ENCODE peak calls at places on chromosomes 16 and 17, in four cellular contexts. V is HepG2, U is GM12878, H is K562. X is an unnamed sample.

GRCh38 chr16:24993722-24994686 is 21.2 kb downstream of the ARHGAP17 start:
- DNase-seq in U (no peak), V (peak; percentile 99), H (peak; percentile 25), X (no peak)

GRCh38 chr17:63405741-63406261 is 40.3 kb downstream of the CYB561 start:
- DNase-seq in V (peak; percentile 67), H (peak; percentile 32), U (no peak), X (no peak)

GRCh38 chr16:89145406-89146161 is 26.0 kb upstream of the CDH15 start:
- DNase-seq in U (no peak), H (no peak), V (no peak), X (no peak)

GRCh38 chr17:29018788-29019474 is 13.1 kb upstream of the SEZ6 start:
- DNase-seq in V (no peak), H (no peak), U (no peak), X (no peak)

GRCh38 chr17:60623415-60623814 is 23.4 kb downstream of the PPM1D start:
- DNase-seq in H (no peak), U (no peak), V (no peak), X (no peak)

GRCh38 chr16:57732011-57732410 is 3.6 kb upstream of the KATNB1 start:
- DNase-seq in V (no peak), H (no peak), U (no peak), X (no peak)

GRCh38 chr16:685967-686366 is 1.8 kb upstream of the JMJD8 start:
- DNase-seq in U (no peak), V (peak; percentile 41), H (no peak), X (peak; percentile 70)

GRCh38 chr17:78789663-78790181 is 7.6 kb upstream of the CYTH1 start:
- DNase-seq in U (no peak), V (no peak), H (no peak), X (no peak)

GRCh38 chr16:3514621-3515020 is 13.8 kb downstream of the CLUAP1 start:
- DNase-seq in V (no peak), H (no peak), U (no peak), X (no peak)

DNA sequence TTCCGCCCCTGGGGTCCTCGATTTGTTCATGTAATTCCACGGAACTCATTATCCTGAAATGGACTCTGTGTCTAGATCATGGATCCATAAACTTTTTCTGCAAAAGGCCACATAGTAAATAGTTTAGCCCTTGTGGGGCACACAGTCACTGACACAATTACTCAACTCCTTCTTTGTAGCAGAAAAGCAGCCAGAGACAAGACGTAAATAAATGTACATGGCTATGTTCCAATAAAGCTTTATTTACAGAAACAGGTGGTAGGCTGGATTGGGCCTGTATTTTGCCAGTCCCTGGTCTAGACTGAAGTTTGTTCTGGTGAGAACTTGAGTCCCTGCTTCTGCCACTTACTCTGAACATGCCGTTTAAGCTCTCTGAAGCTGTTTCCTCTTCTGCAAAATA is 62.0 kb upstream of the FOXF1 start:
- DNase-seq in U (no peak), H (no peak), V (no peak), X (no peak)
- TF ChIP-seq CREM in U (no peak), H (no peak), V (no peak), X (no peak)

GRCh38 chr17:75881678-75882454 is 3.5 kb upstream of the TRIM47 start:
- DNase-seq in H (no peak), V (no peak), U (no peak), X (no peak)
- TF ChIP-seq USF2 in H (no peak), V (no peak), U (no peak), X (no peak)

DNA sequence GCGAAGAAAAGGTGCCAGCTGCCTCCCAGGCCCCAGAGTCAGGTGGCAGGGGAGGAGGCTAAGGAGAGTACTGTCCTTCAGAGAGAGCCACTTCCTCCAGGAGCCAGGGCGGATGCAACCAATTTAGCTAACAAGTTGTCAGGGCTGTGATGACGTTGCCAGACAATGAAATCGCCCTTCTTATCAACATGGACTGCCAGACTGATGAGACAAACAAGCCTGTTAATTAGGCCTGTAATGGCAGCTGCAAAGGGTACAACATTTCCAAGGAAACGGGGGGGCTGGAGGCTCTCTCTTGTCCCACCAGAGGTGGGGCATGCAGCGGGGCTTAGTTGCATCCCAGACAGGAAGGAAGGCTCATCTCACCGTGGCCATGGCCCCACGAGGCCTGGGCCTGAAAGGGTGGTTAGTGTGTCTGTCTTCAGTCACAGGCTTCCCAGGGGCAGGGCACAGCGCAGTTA is 111.8 kb downstream of the SDK2 start:
- DNase-seq in H (no peak), U (no peak), V (no peak), X (no peak)
- TF ChIP-seq ESRRA in H (no peak), U (no peak), V (no peak), X (no peak)

DNA sequence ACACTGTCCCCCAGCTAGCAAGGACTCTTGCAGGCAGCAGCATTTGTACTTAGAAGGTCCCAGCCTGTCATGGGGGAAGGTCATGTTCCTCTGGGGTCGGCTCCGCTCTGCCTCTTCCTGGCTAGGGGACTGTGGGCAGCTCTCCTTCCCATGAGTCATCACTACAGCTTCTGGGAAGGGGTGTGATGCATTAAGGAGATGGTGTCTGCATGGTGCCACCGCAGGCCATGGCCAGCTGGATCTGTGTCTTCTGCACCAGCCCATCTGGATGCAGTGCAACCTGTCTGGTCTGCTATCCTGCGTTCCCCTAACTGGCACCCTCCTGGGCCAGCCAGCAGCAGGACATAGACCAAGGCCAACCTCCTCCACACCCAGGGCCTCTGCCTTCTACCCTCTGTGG is 6.3 kb downstream of the STARD3 start:
- DNase-seq in H (no peak), V (no peak), U (no peak), X (no peak)
- TF ChIP-seq CREM in H (no peak), V (no peak), U (no peak), X (no peak)